ENCODE peak calls at places on chromosomes 3 and 15, in six cellular contexts. T is tibial nerve, U is coronary artery, L is suprapubic skin, B is mesenchymal stem cell, J is HL-60. A is an unnamed sample.

GRCh38 chr3:127788436-127788835 is 33.9 kb downstream of the MGLL start:
- DNase-seq in T (no peak), U (no peak), L (no peak), B (no peak), J (no peak), A (no peak)

GRCh38 chr15:22922003-22922402 is 58.2 kb downstream of the CYFIP1 start:
- DNase-seq in T (no peak), U (no peak), L (no peak), B (no peak), J (no peak), A (no peak)

GRCh38 chr3:29557186-29557585 is 276.3 kb downstream of the RBMS3 start:
- DNase-seq in T (no peak), U (no peak), L (no peak), B (peak; percentile 85), J (no peak), A (no peak)

GRCh38 chr3:64049136-64049535 is 25.8 kb upstream of the PSMD6 start:
- DNase-seq in T (no peak), U (no peak), L (no peak), B (peak; percentile 50), J (no peak), A (no peak)

GRCh38 chr15:80162059-80162554 is 9.3 kb downstream of the FAH start:
- DNase-seq in T (no peak), U (peak; percentile 28), L (no peak), B (peak; percentile 36), J (no peak), A (no peak)

GRCh38 chr15:63121382-63122001 is at the start of gene LACTB:
- DNase-seq in T (peak; percentile 81), U (peak; percentile 93), L (peak; percentile 92), B (peak; percentile 92), J (peak; percentile 70), A (peak; percentile 87)

GRCh38 chr3:98914210-98915080 is 12.9 kb upstream of the DCBLD2 start:
- DNase-seq in T (no peak), U (no peak), L (no peak), B (no peak), J (no peak), A (no peak)

GRCh38 chr3:188362405-188362831 is 208.5 kb downstream of the LPP start:
- DNase-seq in T (no peak), U (no peak), L (no peak), B (peak; percentile 95), J (no peak), A (no peak)

GRCh38 chr15:62165029-62165792 is at the start of gene C2CD4B:
- DNase-seq in T (no peak), U (no peak), L (peak; percentile 69), B (peak; percentile 8), J (no peak), A (peak; percentile 62)

GRCh38 chr3:137987723-137988122 is 22.2 kb upstream of the CLDN18 start:
- DNase-seq in T (no peak), U (no peak), L (no peak), B (no peak), J (no peak), A (no peak)

GRCh38 chr15:91186892-91187644 is 87.0 kb downstream of the SV2B start:
- DNase-seq in T (no peak), U (no peak), L (no peak), B (no peak), J (no peak), A (no peak)

GRCh38 chr3:37836589-37836988 is 25.1 kb upstream of the CTDSPL start:
- DNase-seq in T (no peak), U (no peak), L (no peak), B (no peak), J (no peak), A (no peak)

GRCh38 chr3:65873028-65873427 is 165.7 kb downstream of the MAGI1 start:
- DNase-seq in T (no peak), U (no peak), L (no peak), B (no peak), J (no peak), A (no peak)

GRCh38 chr3:177050466-177051237 is 146.6 kb downstream of the TBL1XR1 start:
- DNase-seq in T (peak; percentile 10), U (no peak), L (no peak), B (peak; percentile 55), J (no peak), A (no peak)

GRCh38 chr3:125129512-125129962 is 73.7 kb upstream of the HEG1 start:
- DNase-seq in T (peak; percentile 62), U (no peak), L (no peak), B (peak; percentile 99), J (no peak), A (no peak)

GRCh38 chr15:99052205-99052604 is 44.6 kb upstream of the PGPEP1L start:
- DNase-seq in T (no peak), U (no peak), L (no peak), B (no peak), J (no peak), A (no peak)

GRCh38 chr3:101695779-101696372 is 9.4 kb upstream of the RPL24 start:
- DNase-seq in T (peak; percentile 88), U (no peak), L (no peak), B (peak; percentile 77), J (no peak), A (no peak)

GRCh38 chr3:39383913-39384664 is 919 bp downstream of the SLC25A38 start:
- DNase-seq in T (peak; percentile 95), U (peak; percentile 97), L (peak; percentile 97), B (peak; percentile 95), J (peak; percentile 78), A (peak; percentile 94)

DNA sequence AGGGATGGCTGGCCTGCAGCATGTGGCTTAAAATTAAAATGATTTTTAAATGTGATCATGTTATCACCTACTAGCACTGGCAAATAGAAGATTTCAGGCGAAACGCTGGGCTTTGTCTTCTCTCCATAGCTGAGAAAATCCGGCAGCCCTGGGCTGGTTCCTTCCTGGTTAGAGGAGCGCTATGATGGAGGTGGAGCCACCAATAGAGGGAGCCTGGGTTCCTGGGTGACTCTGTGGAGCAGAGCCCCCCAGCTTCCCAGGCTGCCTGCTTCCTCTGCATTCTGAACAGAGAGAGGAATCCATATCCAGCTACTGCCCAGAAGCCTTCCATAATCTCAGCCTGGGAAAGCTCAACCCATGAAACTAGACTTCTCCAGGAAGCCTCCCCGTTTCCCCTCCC is 32.6 kb upstream of the IQSEC1 start:
- DNase-seq in T (no peak), U (no peak), L (peak; percentile 11), B (no peak), J (no peak), A (no peak)
- H3K27ac ChIP-seq in T (no peak overlapping the region), U (no peak overlapping the region), L (no peak overlapping the region), B (no peak overlapping the region), J (no peak overlapping the region), A (no peak overlapping the region)

DNA sequence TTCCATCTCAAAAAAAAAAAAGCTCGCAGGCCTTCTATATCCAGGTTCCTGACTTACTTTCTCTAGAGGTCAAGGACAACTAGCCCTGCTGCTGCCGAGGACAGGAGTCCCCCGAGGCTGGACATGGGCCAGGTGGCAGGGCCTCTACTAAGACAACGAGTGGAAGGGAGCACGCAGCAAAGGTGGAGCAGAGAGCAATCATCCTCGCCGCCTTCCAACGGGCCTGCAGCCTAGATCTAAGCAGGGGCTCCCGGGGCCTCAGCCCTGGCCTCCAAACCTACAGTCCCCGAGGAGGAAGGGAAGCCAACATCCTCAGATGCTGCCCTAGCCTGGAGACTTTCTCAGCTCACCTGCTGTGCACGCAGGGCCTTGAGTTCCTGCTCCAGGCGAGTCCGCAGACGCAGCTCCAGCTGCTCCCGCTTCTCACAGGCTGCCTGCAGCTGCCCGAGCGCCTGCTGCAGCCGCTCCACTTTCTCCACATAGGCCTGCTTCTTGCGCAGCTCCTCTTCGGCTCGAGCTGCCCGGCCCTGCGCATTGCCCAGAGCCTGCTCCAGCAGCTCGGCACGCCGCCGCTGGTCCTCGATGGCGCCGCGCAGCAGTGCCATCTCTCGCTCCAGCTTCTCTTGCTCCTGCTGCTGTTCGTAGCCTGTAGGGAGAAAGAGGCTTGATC is 12.9 kb downstream of the AMOTL2 start:
- DNase-seq in T (no peak), U (peak; percentile 55), L (peak; percentile 56), B (no peak), J (no peak), A (no peak)
- H3K27ac ChIP-seq in T (peak overlapping the region; percentile 89), U (peak overlapping the region; percentile 83), L (peak overlapping the region; percentile 92), B (peak overlapping the region; percentile 94), J (no peak overlapping the region), A (peak overlapping the region; percentile 100)

DNA sequence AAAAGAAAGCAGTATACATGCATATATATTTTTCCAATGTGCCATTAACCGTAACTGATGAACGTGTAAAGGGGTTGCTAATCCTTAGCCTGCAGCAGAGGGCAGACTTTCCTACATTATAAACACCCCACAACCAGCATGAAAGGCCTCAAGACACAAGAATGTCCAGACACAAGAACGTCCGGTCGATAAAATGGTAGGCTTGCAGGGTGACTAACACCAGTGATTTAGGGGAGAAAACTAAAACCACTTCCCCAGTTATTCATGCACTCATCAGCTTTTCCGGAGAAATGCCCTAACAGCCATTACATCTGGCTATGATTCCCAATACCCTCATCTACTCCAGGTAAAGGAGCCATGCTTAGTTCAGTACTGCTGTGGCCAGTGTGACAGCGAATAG is 57.4 kb downstream of the LRTM1 start:
- DNase-seq in T (peak; percentile 21), U (no peak), L (no peak), B (peak; percentile 97), J (no peak), A (no peak)
- H3K27ac ChIP-seq in T (no peak overlapping the region), U (no peak overlapping the region), L (no peak overlapping the region), B (peak overlapping the region; percentile 54), J (no peak overlapping the region), A (no peak overlapping the region)

GRCh38 chr3:143118630-143119008 is 952 bp upstream of the CHST2 start:
- DNase-seq in T (no peak), U (no peak), L (no peak), B (no peak), J (no peak), A (no peak)
- H3K27ac ChIP-seq in T (no peak overlapping the region), U (no peak overlapping the region), L (no peak overlapping the region), B (peak overlapping the region; percentile 94), J (no peak overlapping the region), A (no peak overlapping the region)

DNA sequence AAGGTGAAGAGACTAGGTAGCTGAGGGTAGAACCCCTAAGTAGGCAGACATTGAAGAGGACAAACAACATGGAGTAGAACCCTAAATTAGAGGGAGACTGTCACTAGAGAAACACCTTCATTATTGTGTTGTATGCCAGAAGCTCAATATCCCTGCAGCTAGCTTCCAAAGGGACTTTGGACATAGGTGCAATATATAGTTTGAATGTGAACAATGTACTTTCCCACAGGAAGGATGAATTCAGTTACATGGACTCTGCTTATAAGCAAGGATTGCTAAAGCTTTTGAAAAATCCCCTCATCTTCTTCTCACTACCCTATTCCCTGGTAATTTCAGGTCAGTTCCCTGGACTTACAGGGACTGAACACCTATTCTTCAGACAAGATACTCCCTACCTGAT is 288.9 kb downstream of the UBE2E2 start:
- DNase-seq in T (no peak), U (no peak), L (no peak), B (no peak), J (no peak), A (no peak)
- H3K27ac ChIP-seq in T (no peak overlapping the region), U (no peak overlapping the region), L (no peak overlapping the region), B (no peak overlapping the region), J (no peak overlapping the region), A (no peak overlapping the region)

A was measured in right atrium auricular region.